ENCODE peak calls at places on chromosomes 12 and 14, in seven cellular contexts. One of them, this sample, is unnamed.

GRCh38 chr12:98533723-98534251 is 18.4 kb downstream of the TMPO start:
- DNase-seq in Right ventricle myocardium superior: no peak
- DNase-seq in kidney tubule cell: no peak
- DNase-seq in stimulated activated naive CD8-positive, alpha-beta T cell treated with anti-CD3 and anti-CD28 coated beads, Interleukin-15, Interleukin-2, amounts not matched to agents 100 U/mL and 50 U/mL, for 24 hours: no peak
- DNase-seq in ureter: no peak
- DNase-seq in mammary epithelial cell: no peak
- DNase-seq in Right ventricle myocardium inferior: no peak
- DNase-seq in this sample: no peak

GRCh38 chr12:31702047-31702446 is 26.8 kb downstream of the AMN1 start:
- DNase-seq in Right ventricle myocardium superior: no peak
- DNase-seq in kidney tubule cell: peak
- DNase-seq in stimulated activated naive CD8-positive, alpha-beta T cell treated with anti-CD3 and anti-CD28 coated beads, Interleukin-15, Interleukin-2, amounts not matched to agents 100 U/mL and 50 U/mL, for 24 hours: no peak
- DNase-seq in ureter: no peak
- DNase-seq in mammary epithelial cell: peak
- DNase-seq in Right ventricle myocardium inferior: no peak
- DNase-seq in this sample: no peak

GRCh38 chr12:90858261-90858660 is 96.7 kb downstream of the CCER1 start:
- DNase-seq in Right ventricle myocardium superior: no peak
- DNase-seq in kidney tubule cell: no peak
- DNase-seq in stimulated activated naive CD8-positive, alpha-beta T cell treated with anti-CD3 and anti-CD28 coated beads, Interleukin-15, Interleukin-2, amounts not matched to agents 100 U/mL and 50 U/mL, for 24 hours: no peak
- DNase-seq in ureter: no peak
- DNase-seq in mammary epithelial cell: peak
- DNase-seq in Right ventricle myocardium inferior: no peak
- DNase-seq in this sample: no peak

GRCh38 chr12:11820476-11820875 is 171.0 kb downstream of the ETV6 start:
- DNase-seq in Right ventricle myocardium superior: no peak
- DNase-seq in kidney tubule cell: no peak
- DNase-seq in stimulated activated naive CD8-positive, alpha-beta T cell treated with anti-CD3 and anti-CD28 coated beads, Interleukin-15, Interleukin-2, amounts not matched to agents 100 U/mL and 50 U/mL, for 24 hours: no peak
- DNase-seq in ureter: no peak
- DNase-seq in mammary epithelial cell: no peak
- DNase-seq in Right ventricle myocardium inferior: no peak
- DNase-seq in this sample: no peak

GRCh38 chr12:117052386-117053049 is 46.7 kb downstream of the TESC start:
- DNase-seq in Right ventricle myocardium superior: no peak
- DNase-seq in kidney tubule cell: no peak
- DNase-seq in stimulated activated naive CD8-positive, alpha-beta T cell treated with anti-CD3 and anti-CD28 coated beads, Interleukin-15, Interleukin-2, amounts not matched to agents 100 U/mL and 50 U/mL, for 24 hours: no peak
- DNase-seq in ureter: no peak
- DNase-seq in mammary epithelial cell: no peak
- DNase-seq in Right ventricle myocardium inferior: peak
- DNase-seq in this sample: no peak

GRCh38 chr12:25958254-25959068 is at the start of gene RASSF8:
- DNase-seq in Right ventricle myocardium superior: peak
- DNase-seq in kidney tubule cell: peak
- DNase-seq in stimulated activated naive CD8-positive, alpha-beta T cell treated with anti-CD3 and anti-CD28 coated beads, Interleukin-15, Interleukin-2, amounts not matched to agents 100 U/mL and 50 U/mL, for 24 hours: peak
- DNase-seq in ureter: peak
- DNase-seq in mammary epithelial cell: peak
- DNase-seq in Right ventricle myocardium inferior: peak
- DNase-seq in this sample: peak

GRCh38 chr12:75207338-75208083 is 2.1 kb downstream of the KCNC2 start:
- DNase-seq in Right ventricle myocardium superior: no peak
- DNase-seq in kidney tubule cell: no peak
- DNase-seq in stimulated activated naive CD8-positive, alpha-beta T cell treated with anti-CD3 and anti-CD28 coated beads, Interleukin-15, Interleukin-2, amounts not matched to agents 100 U/mL and 50 U/mL, for 24 hours: no peak
- DNase-seq in ureter: no peak
- DNase-seq in mammary epithelial cell: no peak
- DNase-seq in Right ventricle myocardium inferior: peak
- DNase-seq in this sample: no peak

GRCh38 chr12:38912116-38912515 is 6.7 kb upstream of the CPNE8 start:
- DNase-seq in Right ventricle myocardium superior: no peak
- DNase-seq in kidney tubule cell: no peak
- DNase-seq in stimulated activated naive CD8-positive, alpha-beta T cell treated with anti-CD3 and anti-CD28 coated beads, Interleukin-15, Interleukin-2, amounts not matched to agents 100 U/mL and 50 U/mL, for 24 hours: no peak
- DNase-seq in ureter: no peak
- DNase-seq in mammary epithelial cell: no peak
- DNase-seq in Right ventricle myocardium inferior: no peak
- DNase-seq in this sample: no peak

GRCh38 chr12:72832024-72832423 is 559.9 kb downstream of the TRHDE start:
- DNase-seq in Right ventricle myocardium superior: no peak
- DNase-seq in kidney tubule cell: no peak
- DNase-seq in stimulated activated naive CD8-positive, alpha-beta T cell treated with anti-CD3 and anti-CD28 coated beads, Interleukin-15, Interleukin-2, amounts not matched to agents 100 U/mL and 50 U/mL, for 24 hours: no peak
- DNase-seq in ureter: no peak
- DNase-seq in mammary epithelial cell: no peak
- DNase-seq in Right ventricle myocardium inferior: no peak
- DNase-seq in this sample: no peak

GRCh38 chr14:76333664-76334063 is 42.3 kb upstream of the ESRRB start:
- DNase-seq in Right ventricle myocardium superior: no peak
- DNase-seq in kidney tubule cell: no peak
- DNase-seq in stimulated activated naive CD8-positive, alpha-beta T cell treated with anti-CD3 and anti-CD28 coated beads, Interleukin-15, Interleukin-2, amounts not matched to agents 100 U/mL and 50 U/mL, for 24 hours: no peak
- DNase-seq in ureter: no peak
- DNase-seq in mammary epithelial cell: no peak
- DNase-seq in Right ventricle myocardium inferior: no peak
- DNase-seq in this sample: no peak

GRCh38 chr14:75977544-75977943 is 4.3 kb downstream of the TGFB3 start:
- DNase-seq in Right ventricle myocardium superior: no peak
- DNase-seq in kidney tubule cell: no peak
- DNase-seq in stimulated activated naive CD8-positive, alpha-beta T cell treated with anti-CD3 and anti-CD28 coated beads, Interleukin-15, Interleukin-2, amounts not matched to agents 100 U/mL and 50 U/mL, for 24 hours: no peak
- DNase-seq in ureter: no peak
- DNase-seq in mammary epithelial cell: no peak
- DNase-seq in Right ventricle myocardium inferior: no peak
- DNase-seq in this sample: no peak

GRCh38 chr12:115160290-115161108 is 476.5 kb upstream of the TBX3 start:
- DNase-seq in Right ventricle myocardium superior: no peak
- DNase-seq in kidney tubule cell: no peak
- DNase-seq in stimulated activated naive CD8-positive, alpha-beta T cell treated with anti-CD3 and anti-CD28 coated beads, Interleukin-15, Interleukin-2, amounts not matched to agents 100 U/mL and 50 U/mL, for 24 hours: no peak
- DNase-seq in ureter: no peak
- DNase-seq in mammary epithelial cell: no peak
- DNase-seq in Right ventricle myocardium inferior: no peak
- DNase-seq in this sample: no peak